ENCODE peak calls at places on chromosomes 4 and X, in eight cellular contexts. D is esophagus squamous epithelium; S is psoas muscle; L is mammary epithelial cell; G is heart right ventricle; R is GM23338; H is CD8-positive, alpha-beta memory T cell; B is naive thymus-derived CD4-positive, alpha-beta T cell. O is an unnamed sample.

GRCh38 chr4:165190591-165191212 is 16.7 kb upstream of the KLHL2 start:
- DNase-seq in D (no peak), L (no peak), H (no peak), R (no peak), B (no peak), G (no peak), S (no peak), O (no peak)

GRCh38 chrX:78452356-78452755 is 124.9 kb upstream of the CYSLTR1 start:
- DNase-seq in D (no peak), B (no peak), L (no peak), G (no peak), H (no peak), S (no peak), R (no peak), O (no peak)

GRCh38 chr4:137124278-137124932 is 407.9 kb downstream of the PCDH18 start:
- DNase-seq in H (no peak), G (no peak), B (no peak), L (peak; percentile 53), R (peak; percentile 65), S (no peak), D (no peak), O (no peak)

GRCh38 chr4:67371563-67371962 is 173.7 kb downstream of the CENPC start:
- DNase-seq in D (no peak), B (no peak), R (peak; percentile 22), H (no peak), S (no peak), G (no peak), L (no peak), O (no peak)

GRCh38 chrX:3699841-3700381 is 13.5 kb downstream of the PRKX start:
- DNase-seq in B (no peak), D (no peak), L (no peak), G (no peak), S (no peak), H (peak; percentile 17), R (no peak), O (no peak)

GRCh38 chr4:95548738-95549245 is at the start of gene UNC5C:
- DNase-seq in S (peak; percentile 85), R (peak; percentile 77), G (peak; percentile 78), H (no peak), B (no peak), L (peak; percentile 83), D (no peak), O (peak; percentile 80)

GRCh38 chr4:20432098-20432497 is 180.4 kb downstream of the SLIT2 start:
- DNase-seq in G (no peak), B (no peak), D (no peak), L (no peak), H (no peak), R (no peak), S (no peak), O (no peak)

GRCh38 chrX:97070346-97070745 is 186.6 kb downstream of the RPA4 start:
- DNase-seq in L (no peak), B (no peak), S (no peak), H (no peak), R (no peak), G (no peak), D (no peak), O (no peak)

GRCh38 chr4:183443609-183444148 is 757 bp upstream of the CDKN2AIP start:
- DNase-seq in H (no peak), G (no peak), L (no peak), S (no peak), B (no peak), R (peak; percentile 77), D (no peak), O (no peak)

GRCh38 chr4:88791274-88791673 is 93.6 kb upstream of the NAP1L5 start:
- DNase-seq in S (no peak), D (no peak), H (no peak), B (no peak), L (peak; percentile 42), R (peak; percentile 36), G (no peak), O (no peak)

GRCh38 chr4:77911091-77911490 is 48.5 kb downstream of the MRPL1 start:
- DNase-seq in H (no peak), D (no peak), G (no peak), R (no peak), S (no peak), B (no peak), L (no peak), O (no peak)

GRCh38 chr4:119628281-119629141 is at the start of gene PDE5A:
- DNase-seq in S (peak; percentile 90), L (peak; percentile 87), G (peak; percentile 84), B (peak; percentile 69), D (peak; percentile 8), H (peak; percentile 69), R (peak; percentile 95), O (peak; percentile 80)

GRCh38 chr4:30837131-30837539 is 117.0 kb downstream of the PCDH7 start:
- DNase-seq in H (no peak), R (peak; percentile 57), S (no peak), L (no peak), B (no peak), D (no peak), G (no peak), O (no peak)

GRCh38 chr4:76634239-76634638 is 199.2 kb downstream of the SHROOM3 start:
- DNase-seq in R (no peak), L (peak; percentile 56), S (no peak), H (no peak), D (no peak), B (no peak), G (no peak), O (no peak)

GRCh38 chrX:123976671-123977316 is 15.3 kb downstream of the STAG2 start:
- DNase-seq in L (peak; percentile 38), H (no peak), S (no peak), R (peak; percentile 17), D (no peak), B (no peak), G (no peak), O (no peak)

GRCh38 chrX:104330966-104331365 is 76.2 kb upstream of the ESX1 start:
- DNase-seq in B (no peak), H (no peak), S (no peak), L (peak; percentile 49), R (no peak), D (no peak), G (no peak), O (no peak)

GRCh38 chr4:141102367-141102766 is 30.9 kb downstream of the RNF150 start:
- DNase-seq in B (no peak), G (no peak), R (no peak), S (no peak), H (no peak), D (no peak), L (peak; percentile 52), O (no peak)

GRCh38 chr4:139582044-139582443 is 26.0 kb upstream of the SETD7 start:
- DNase-seq in H (no peak), R (no peak), S (no peak), D (no peak), G (no peak), B (no peak), L (no peak), O (no peak)

GRCh38 chr4:2819244-2820215 is 24.1 kb upstream of the ADD1 start:
- DNase-seq in H (no peak), B (no peak), R (no peak), D (no peak), S (peak; percentile 31), G (peak; percentile 4), L (no peak), O (peak; percentile 4)

GRCh38 chr4:137312257-137312656 is 220.0 kb downstream of the PCDH18 start:
- DNase-seq in B (no peak), G (no peak), D (no peak), R (no peak), L (peak; percentile 12), H (no peak), S (no peak), O (no peak)

GRCh38 chr4:168496834-168497233 is at the start of gene PALLD:
- DNase-seq in G (peak; percentile 35), H (no peak), D (no peak), L (no peak), R (no peak), B (no peak), S (peak; percentile 67), O (peak; percentile 36)

GRCh38 chr4:149031399-149031798 is 589.2 kb upstream of the NR3C2 start:
- DNase-seq in R (peak; percentile 62), G (no peak), L (peak; percentile 11), D (no peak), H (no peak), S (no peak), B (no peak), O (no peak)

GRCh38 chr4:112859456-112860184 is 189.8 kb upstream of the ANK2 start:
- DNase-seq in S (no peak), R (no peak), B (no peak), H (no peak), L (no peak), D (no peak), G (no peak), O (no peak)
- H3K27ac ChIP-seq in S (no peak overlapping the region), R (peak overlapping the region; percentile 85), B (no peak overlapping the region), H (no peak overlapping the region), L (no peak overlapping the region), D (no peak overlapping the region), G (no peak overlapping the region), O (no peak overlapping the region)

GRCh38 chrX:63186137-63186536 is 165.0 kb downstream of the SPIN4 start:
- DNase-seq in S (no peak), H (no peak), L (no peak), G (no peak), R (no peak), D (no peak), B (no peak), O (no peak)
- H3K27ac ChIP-seq in S (no peak overlapping the region), H (no peak overlapping the region), L (no peak overlapping the region), G (no peak overlapping the region), R (no peak overlapping the region), D (no peak overlapping the region), B (no peak overlapping the region), O (no peak overlapping the region)

DNA sequence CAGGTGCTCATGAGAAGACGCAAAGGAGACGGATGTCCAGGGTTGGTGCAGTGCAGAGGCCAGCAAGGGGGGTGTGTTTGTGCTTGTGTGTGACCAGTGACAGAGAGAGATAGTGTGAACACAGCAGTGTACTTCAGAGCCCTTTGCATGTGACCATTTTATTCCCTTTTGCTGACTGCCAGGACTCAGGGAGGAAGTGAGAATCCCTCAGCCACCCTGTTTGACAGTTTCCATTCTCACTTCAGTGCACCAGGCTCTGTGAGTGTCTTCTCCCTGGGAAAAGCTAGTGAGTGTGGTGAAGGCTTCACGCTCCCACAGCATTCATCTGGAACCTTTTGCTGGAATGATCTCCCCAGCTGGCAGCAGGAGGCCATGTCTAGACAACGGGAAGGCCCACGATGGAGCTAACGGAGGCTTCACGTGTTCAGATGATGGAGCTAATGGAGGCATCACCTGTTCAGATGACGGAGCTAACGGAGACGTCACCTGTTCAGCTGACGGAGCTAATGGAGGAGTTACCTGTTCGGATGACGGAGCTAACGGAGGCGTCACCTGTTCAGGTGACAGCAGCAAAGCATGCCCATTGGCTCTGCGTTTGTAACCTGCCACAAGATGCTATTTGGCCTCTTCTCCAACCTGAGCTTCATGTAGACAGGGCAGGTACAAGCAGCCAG is 195.4 kb downstream of the AFAP1 start:
- DNase-seq in B (no peak), G (no peak), L (no peak), R (no peak), H (no peak), S (peak; percentile 7), D (no peak), O (no peak)
- H3K27ac ChIP-seq in B (no peak overlapping the region), G (no peak overlapping the region), L (no peak overlapping the region), R (no peak overlapping the region), H (no peak overlapping the region), S (no peak overlapping the region), D (no peak overlapping the region), O (no peak overlapping the region)

DNA sequence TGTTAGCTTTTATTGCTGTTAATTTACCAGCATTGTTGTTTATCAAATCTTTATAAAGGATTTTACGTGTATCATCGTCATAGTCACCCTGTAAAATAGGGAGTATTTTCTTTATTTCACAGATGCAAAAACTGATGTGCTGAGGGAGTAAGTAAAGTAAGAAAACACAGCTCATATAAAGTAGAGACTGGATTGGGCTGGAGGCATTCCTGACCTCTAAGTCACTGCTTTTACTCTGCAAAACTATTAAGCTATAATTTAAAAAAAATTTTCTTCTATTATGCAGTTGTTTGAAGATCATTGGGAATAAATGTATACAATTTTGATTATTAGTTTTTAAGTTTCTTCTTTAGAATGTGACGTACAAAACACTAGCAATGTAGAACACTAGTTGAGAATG is 45.9 kb downstream of the NUDT6 start:
- DNase-seq in G (no peak), S (no peak), R (no peak), B (no peak), H (no peak), D (no peak), L (no peak), O (no peak)
- H3K27ac ChIP-seq in G (no peak overlapping the region), S (no peak overlapping the region), R (no peak overlapping the region), B (no peak overlapping the region), H (no peak overlapping the region), D (no peak overlapping the region), L (no peak overlapping the region), O (no peak overlapping the region)

O was measured in left ventricle myocardium inferior.